ENCODE peak calls at places on chromosomes 2 and 18, in ten cellular contexts. One of them, this sample, is unnamed.

GRCh38 chr18:3086865-3087264 is 73.9 kb upstream of the LPIN2 start:
- DNase-seq in endothelial cell: no peak
- DNase-seq in GM20000: no peak
- DNase-seq in tibial nerve: no peak
- DNase-seq in body of pancreas: no peak
- DNase-seq in adrenal gland: no peak
- DNase-seq in H1: no peak
- DNase-seq in HL-60: no peak
- DNase-seq in AG09319: no peak
- DNase-seq in OCI-LY7: no peak
- DNase-seq in this sample: no peak

GRCh38 chr2:15059870-15060617 is 427.5 kb downstream of the LRATD1 start:
- DNase-seq in adrenal gland: no peak
- DNase-seq in OCI-LY7: no peak
- DNase-seq in endothelial cell: no peak
- DNase-seq in H1: no peak
- DNase-seq in body of pancreas: no peak
- DNase-seq in HL-60: no peak
- DNase-seq in tibial nerve: no peak
- DNase-seq in AG09319: no peak
- DNase-seq in GM20000: no peak
- DNase-seq in this sample: no peak

GRCh38 chr18:55239764-55240163 is 280.5 kb upstream of the CCDC68 start:
- DNase-seq in tibial nerve: no peak
- DNase-seq in GM20000: no peak
- DNase-seq in OCI-LY7: no peak
- DNase-seq in HL-60: no peak
- DNase-seq in AG09319: no peak
- DNase-seq in body of pancreas: no peak
- DNase-seq in H1: no peak
- DNase-seq in adrenal gland: no peak
- DNase-seq in endothelial cell: no peak
- DNase-seq in this sample: no peak

GRCh38 chr2:120244656-120245519 is 7.8 kb upstream of the RALB start:
- DNase-seq in body of pancreas: no peak
- DNase-seq in H1: no peak
- DNase-seq in adrenal gland: no peak
- DNase-seq in AG09319: no peak
- DNase-seq in endothelial cell: no peak
- DNase-seq in GM20000: no peak
- DNase-seq in tibial nerve: no peak
- DNase-seq in OCI-LY7: no peak
- DNase-seq in HL-60: no peak
- DNase-seq in this sample: no peak

GRCh38 chr2:150261691-150262090 is 225.8 kb downstream of the RND3 start:
- DNase-seq in OCI-LY7: no peak
- DNase-seq in tibial nerve: no peak
- DNase-seq in adrenal gland: no peak
- DNase-seq in AG09319: no peak
- DNase-seq in GM20000: no peak
- DNase-seq in H1: no peak
- DNase-seq in HL-60: no peak
- DNase-seq in body of pancreas: no peak
- DNase-seq in endothelial cell: no peak
- DNase-seq in this sample: no peak

GRCh38 chr2:73981081-73981968 is 3.4 kb upstream of the TET3 start:
- DNase-seq in AG09319: no peak
- DNase-seq in H1: peak
- DNase-seq in tibial nerve: no peak
- DNase-seq in GM20000: peak
- DNase-seq in endothelial cell: peak
- DNase-seq in HL-60: no peak
- DNase-seq in body of pancreas: no peak
- DNase-seq in OCI-LY7: peak
- DNase-seq in adrenal gland: peak
- DNase-seq in this sample: peak

GRCh38 chr2:150548527-150548926 is 61.1 kb upstream of the RND3 start:
- DNase-seq in AG09319: no peak
- DNase-seq in GM20000: no peak
- DNase-seq in OCI-LY7: peak
- DNase-seq in tibial nerve: no peak
- DNase-seq in endothelial cell: no peak
- DNase-seq in adrenal gland: no peak
- DNase-seq in HL-60: no peak
- DNase-seq in body of pancreas: no peak
- DNase-seq in H1: no peak
- DNase-seq in this sample: no peak

GRCh38 chr2:223036756-223037432 is 15.1 kb upstream of the KCNE4 start:
- DNase-seq in GM20000: no peak
- DNase-seq in AG09319: no peak
- DNase-seq in H1: no peak
- DNase-seq in HL-60: no peak
- DNase-seq in endothelial cell: no peak
- DNase-seq in OCI-LY7: no peak
- DNase-seq in tibial nerve: no peak
- DNase-seq in adrenal gland: no peak
- DNase-seq in body of pancreas: no peak
- DNase-seq in this sample: no peak

GRCh38 chr2:209977386-209978239 is 24.8 kb upstream of the RPE start:
- DNase-seq in OCI-LY7: peak
- DNase-seq in endothelial cell: no peak
- DNase-seq in adrenal gland: no peak
- DNase-seq in GM20000: peak
- DNase-seq in tibial nerve: no peak
- DNase-seq in H1: no peak
- DNase-seq in HL-60: no peak
- DNase-seq in body of pancreas: no peak
- DNase-seq in AG09319: no peak
- DNase-seq in this sample: no peak

GRCh38 chr18:78769502-78770113 is 210.0 kb upstream of the SALL3 start:
- DNase-seq in adrenal gland: no peak
- DNase-seq in endothelial cell: no peak
- DNase-seq in AG09319: no peak
- DNase-seq in GM20000: no peak
- DNase-seq in body of pancreas: no peak
- DNase-seq in tibial nerve: no peak
- DNase-seq in H1: no peak
- DNase-seq in OCI-LY7: no peak
- DNase-seq in HL-60: no peak
- DNase-seq in this sample: no peak

GRCh38 chr2:26807788-26808460 is 22.1 kb downstream of the CENPA start:
- DNase-seq in H1: no peak
- DNase-seq in endothelial cell: peak
- DNase-seq in adrenal gland: no peak
- DNase-seq in body of pancreas: no peak
- DNase-seq in GM20000: no peak
- DNase-seq in HL-60: no peak
- DNase-seq in OCI-LY7: no peak
- DNase-seq in tibial nerve: no peak
- DNase-seq in AG09319: no peak
- DNase-seq in this sample: no peak

GRCh38 chr18:22650247-22650646 is 232.5 kb upstream of the CTAGE1 start:
- DNase-seq in OCI-LY7: no peak
- DNase-seq in GM20000: no peak
- DNase-seq in AG09319: no peak
- DNase-seq in body of pancreas: no peak
- DNase-seq in tibial nerve: no peak
- DNase-seq in endothelial cell: no peak
- DNase-seq in HL-60: no peak
- DNase-seq in adrenal gland: no peak
- DNase-seq in H1: no peak
- DNase-seq in this sample: no peak

GRCh38 chr2:105924932-105925331 is 180.2 kb downstream of the NCK2 start:
- DNase-seq in tibial nerve: no peak
- DNase-seq in OCI-LY7: no peak
- DNase-seq in adrenal gland: no peak
- DNase-seq in GM20000: no peak
- DNase-seq in body of pancreas: no peak
- DNase-seq in H1: no peak
- DNase-seq in AG09319: no peak
- DNase-seq in endothelial cell: no peak
- DNase-seq in HL-60: no peak
- DNase-seq in this sample: no peak

GRCh38 chr18:57947117-57947516 is 96.9 kb upstream of the NEDD4L start:
- DNase-seq in tibial nerve: no peak
- DNase-seq in AG09319: no peak
- DNase-seq in HL-60: no peak
- DNase-seq in adrenal gland: no peak
- DNase-seq in GM20000: no peak
- DNase-seq in OCI-LY7: no peak
- DNase-seq in H1: no peak
- DNase-seq in body of pancreas: no peak
- DNase-seq in endothelial cell: no peak
- DNase-seq in this sample: no peak

GRCh38 chr2:28395334-28396061 is 2.8 kb downstream of the FOSL2 start:
- DNase-seq in OCI-LY7: no peak
- DNase-seq in GM20000: no peak
- DNase-seq in HL-60: peak
- DNase-seq in H1: no peak
- DNase-seq in AG09319: peak
- DNase-seq in endothelial cell: no peak
- DNase-seq in body of pancreas: peak
- DNase-seq in adrenal gland: peak
- DNase-seq in tibial nerve: peak
- DNase-seq in this sample: no peak

DNA sequence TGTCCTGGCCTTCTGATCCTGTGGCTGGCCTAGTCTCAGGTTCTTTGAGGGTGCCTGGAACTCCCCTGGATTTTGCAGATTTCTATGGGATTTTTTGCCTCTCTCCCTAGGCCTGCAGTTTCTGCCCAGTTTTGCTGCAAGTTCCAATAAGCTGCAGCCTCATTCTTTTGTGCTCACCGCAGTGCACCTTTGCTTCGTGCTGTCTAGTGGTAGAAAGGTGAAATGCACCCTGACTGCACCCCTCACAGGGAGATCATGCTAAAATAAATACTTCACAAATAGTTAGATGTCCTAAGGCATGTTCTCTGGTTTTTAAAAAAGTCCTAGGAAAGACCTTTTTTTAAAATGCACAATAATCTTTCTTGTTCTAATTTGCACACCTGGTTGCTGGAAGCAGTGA is 72.5 kb downstream of the GNAL start:
- DNase-seq in adrenal gland: no peak
- DNase-seq in AG09319: no peak
- DNase-seq in GM20000: no peak
- DNase-seq in OCI-LY7: peak
- DNase-seq in body of pancreas: no peak
- DNase-seq in tibial nerve: no peak
- DNase-seq in H1: no peak
- DNase-seq in endothelial cell: no peak
- DNase-seq in HL-60: no peak
- DNase-seq in this sample: no peak
- TF ChIP-seq CTCF in adrenal gland: no peak
- TF ChIP-seq CTCF in AG09319: no peak
- TF ChIP-seq CTCF in GM20000: no peak
- TF ChIP-seq CTCF in OCI-LY7: peak
- TF ChIP-seq CTCF in body of pancreas: no peak
- TF ChIP-seq CTCF in tibial nerve: no peak
- TF ChIP-seq CTCF in H1: peak
- TF ChIP-seq CTCF in endothelial cell: peak
- TF ChIP-seq CTCF in HL-60: no peak
- TF ChIP-seq CTCF in this sample: peak

DNA sequence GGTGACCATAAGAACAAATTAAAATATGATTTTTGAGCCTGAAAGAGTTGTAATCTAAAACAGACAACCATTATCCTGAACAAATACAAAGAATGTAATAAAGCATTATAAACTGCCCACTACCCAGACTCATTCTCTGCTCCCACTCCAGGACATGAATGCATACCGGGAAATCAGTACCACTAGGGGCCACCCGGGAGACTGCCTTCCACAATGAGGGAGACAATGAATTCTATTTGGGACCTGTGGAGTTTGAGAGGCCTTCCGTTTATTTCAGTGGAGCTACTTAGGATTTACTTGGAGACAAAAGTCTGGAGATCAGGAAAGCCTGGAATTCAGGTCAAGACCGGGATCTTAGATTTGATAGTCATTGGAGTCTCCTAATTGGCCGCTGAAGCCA is 50.0 kb downstream of the NAB1 start:
- DNase-seq in AG09319: no peak
- DNase-seq in GM20000: no peak
- DNase-seq in OCI-LY7: no peak
- DNase-seq in H1: no peak
- DNase-seq in endothelial cell: peak
- DNase-seq in body of pancreas: no peak
- DNase-seq in tibial nerve: no peak
- DNase-seq in adrenal gland: no peak
- DNase-seq in HL-60: no peak
- DNase-seq in this sample: no peak
- TF ChIP-seq CTCF in AG09319: peak
- TF ChIP-seq CTCF in GM20000: no peak
- TF ChIP-seq CTCF in OCI-LY7: no peak
- TF ChIP-seq CTCF in H1: peak
- TF ChIP-seq CTCF in endothelial cell: no peak
- TF ChIP-seq CTCF in body of pancreas: no peak
- TF ChIP-seq CTCF in tibial nerve: no peak
- TF ChIP-seq CTCF in adrenal gland: no peak
- TF ChIP-seq CTCF in HL-60: no peak
- TF ChIP-seq CTCF in this sample: no peak

GRCh38 chr2:237663517-237663916 is 36.1 kb downstream of the LRRFIP1 start:
- DNase-seq in endothelial cell: no peak
- DNase-seq in GM20000: no peak
- DNase-seq in body of pancreas: no peak
- DNase-seq in AG09319: no peak
- DNase-seq in tibial nerve: no peak
- DNase-seq in H1: no peak
- DNase-seq in HL-60: no peak
- DNase-seq in OCI-LY7: no peak
- DNase-seq in adrenal gland: no peak
- DNase-seq in this sample: no peak
- TF ChIP-seq CTCF in endothelial cell: no peak
- TF ChIP-seq CTCF in GM20000: no peak
- TF ChIP-seq CTCF in body of pancreas: no peak
- TF ChIP-seq CTCF in AG09319: no peak
- TF ChIP-seq CTCF in tibial nerve: no peak
- TF ChIP-seq CTCF in H1: no peak
- TF ChIP-seq CTCF in HL-60: no peak
- TF ChIP-seq CTCF in OCI-LY7: no peak
- TF ChIP-seq CTCF in adrenal gland: no peak
- TF ChIP-seq CTCF in this sample: no peak

DNA sequence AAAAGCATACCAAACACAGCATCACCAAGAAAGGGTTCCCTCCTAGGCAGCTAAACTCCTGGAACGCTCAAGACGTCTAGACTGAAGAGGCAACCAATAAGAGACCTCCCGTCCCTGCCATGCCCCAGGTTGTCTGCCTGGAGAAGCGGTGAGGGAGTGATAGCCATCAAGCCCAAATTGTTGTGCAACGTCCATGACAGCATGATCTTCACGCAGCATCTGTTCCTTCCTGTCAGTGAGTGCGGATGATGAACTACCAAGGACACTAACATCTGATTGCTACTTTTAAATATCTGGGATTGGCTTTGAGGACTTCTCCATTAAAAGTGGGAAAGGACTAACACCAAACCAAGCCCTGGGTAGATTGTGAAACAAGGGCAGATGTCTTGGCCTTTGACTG is 149.7 kb downstream of the TXNL1 start:
- DNase-seq in H1: no peak
- DNase-seq in OCI-LY7: no peak
- DNase-seq in adrenal gland: no peak
- DNase-seq in GM20000: no peak
- DNase-seq in AG09319: no peak
- DNase-seq in endothelial cell: no peak
- DNase-seq in HL-60: peak
- DNase-seq in body of pancreas: no peak
- DNase-seq in tibial nerve: no peak
- DNase-seq in this sample: no peak
- TF ChIP-seq CTCF in H1: no peak
- TF ChIP-seq CTCF in OCI-LY7: no peak
- TF ChIP-seq CTCF in adrenal gland: no peak
- TF ChIP-seq CTCF in GM20000: no peak
- TF ChIP-seq CTCF in AG09319: no peak
- TF ChIP-seq CTCF in endothelial cell: no peak
- TF ChIP-seq CTCF in HL-60: no peak
- TF ChIP-seq CTCF in body of pancreas: no peak
- TF ChIP-seq CTCF in tibial nerve: no peak
- TF ChIP-seq CTCF in this sample: no peak